ENCODE peak calls at places on chromosomes 6 and 20, in five cellular contexts. E, R, F, J and A are unnamed samples.

GRCh38 chr6:46816626-46817025 is 23.4 kb downstream of the MEP1A start:
- DNase-seq in F (no peak), R (peak), E (no peak), J (no peak), A (no peak)

GRCh38 chr6:67131827-67132226 is 1424.8 kb upstream of the EYS start:
- DNase-seq in J (no peak), E (no peak), F (no peak), R (peak), A (peak)

GRCh38 chr6:105179244-105180065 is at the start of gene POPDC3:
- DNase-seq in R (peak), F (no peak), E (peak), J (peak), A (peak)

GRCh38 chr6:138785980-138786379 is 9.9 kb upstream of the ECT2L start:
- DNase-seq in E (no peak), R (no peak), J (no peak), F (no peak), A (no peak)

GRCh38 chr20:50855498-50856474 is 60.9 kb downstream of the BCAS4 start:
- DNase-seq in F (no peak), E (peak), J (peak), R (peak), A (no peak)

GRCh38 chr20:32820000-32820697 is 395 bp downstream of the MAPRE1 start:
- DNase-seq in E (no peak), F (peak), J (peak), R (peak), A (peak)

GRCh38 chr20:62214067-62214466 is 6.0 kb downstream of the HRH3 start:
- DNase-seq in R (no peak), F (no peak), J (no peak), E (no peak), A (no peak)

GRCh38 chr20:39292193-39292736 is 330.1 kb downstream of the DHX35 start:
- DNase-seq in J (no peak), E (no peak), F (no peak), R (no peak), A (no peak)

GRCh38 chr6:31776961-31777666 is at the start of gene VWA7:
- DNase-seq in F (peak), R (peak), E (peak), J (peak), A (peak)

GRCh38 chr6:119147101-119148053 is 68.9 kb upstream of the FAM184A start:
- DNase-seq in J (no peak), F (no peak), R (no peak), E (peak), A (no peak)

GRCh38 chr6:90860822-90861601 is 274.1 kb upstream of the MAP3K7 start:
- DNase-seq in E (no peak), R (no peak), J (no peak), F (no peak), A (no peak)

GRCh38 chr6:49087372-49087771 is 375.7 kb downstream of the MMUT start:
- DNase-seq in R (no peak), F (no peak), E (no peak), J (no peak), A (no peak)

GRCh38 chr6:34223964-34224940 is 12.4 kb upstream of the HMGA1 start:
- DNase-seq in R (peak), J (peak), E (peak), F (peak), A (peak)

GRCh38 chr6:6332240-6332639 is 11.8 kb upstream of the F13A1 start:
- DNase-seq in E (no peak), J (no peak), F (no peak), R (no peak), A (no peak)

GRCh38 chr6:38213275-38213674 is 393.7 kb downstream of the ZFAND3 start:
- DNase-seq in R (peak), F (no peak), E (no peak), J (no peak), A (no peak)

GRCh38 chr6:153727910-153728309 is 311.1 kb upstream of the OPRM1 start:
- DNase-seq in J (no peak), F (no peak), R (no peak), E (no peak), A (no peak)

GRCh38 chr6:140490086-140490485 is 1115.6 kb upstream of the CITED2 start:
- DNase-seq in E (no peak), J (no peak), F (no peak), R (no peak), A (no peak)

GRCh38 chr20:14336667-14337066 is 745 bp downstream of the FLRT3 start:
- DNase-seq in R (peak), J (peak), F (no peak), E (no peak), A (no peak)

GRCh38 chr6:28142446-28142845 is 763 bp downstream of the ZKSCAN8 start:
- DNase-seq in F (no peak), R (no peak), J (no peak), E (no peak), A (no peak)

GRCh38 chr6:39088331-39088730 is 26.7 kb downstream of the SAYSD1 start:
- DNase-seq in R (peak), E (no peak), F (peak), J (peak), A (no peak)

GRCh38 chr20:36908603-36909002 is 32.7 kb downstream of the TLDC2 start:
- DNase-seq in E (no peak), J (no peak), F (no peak), R (no peak), A (no peak)

GRCh38 chr6:33549196-33549595 is 30.9 kb downstream of the BAK1 start:
- DNase-seq in E (no peak), R (no peak), J (no peak), F (no peak), A (no peak)

GRCh38 chr20:53940883-53941546 is 129.4 kb downstream of the BCAS1 start:
- DNase-seq in F (peak), J (peak), R (no peak), E (no peak), A (no peak)

GRCh38 chr6:26056583-26057350 is 30.5 kb upstream of the HFE start:
- DNase-seq in E (no peak), R (peak), J (peak), F (no peak), A (no peak)

GRCh38 chr20:46062151-46062550 is 27.6 kb downstream of the NCOA5 start:
- DNase-seq in J (no peak), R (peak), E (no peak), F (no peak), A (no peak)

GRCh38 chr6:30829639-30830250 is 54.6 kb upstream of the DDR1 start:
- DNase-seq in R (peak), J (peak), E (no peak), F (no peak), A (no peak)

GRCh38 chr20:40816039-40816352 is 127.0 kb upstream of the MAFB start:
- DNase-seq in R (no peak), J (no peak), F (no peak), E (no peak), A (no peak)

GRCh38 chr20:51404297-51405060 is 138.0 kb downstream of the NFATC2 start:
- DNase-seq in F (no peak), R (peak), E (peak), J (no peak), A (no peak)

GRCh38 chr6:149079911-149080501 is 237.5 kb upstream of the TAB2 start:
- DNase-seq in E (no peak), R (no peak), F (peak), J (no peak), A (no peak)

GRCh38 chr6:42564496-42564890 is 664 bp downstream of the UBR2 start:
- DNase-seq in J (no peak), F (no peak), R (no peak), E (peak), A (no peak)

GRCh38 chr20:9615118-9615517 is 100.7 kb downstream of the LAMP5 start:
- DNase-seq in J (no peak), F (no peak), R (no peak), E (no peak), A (no peak)

GRCh38 chr6:121732641-121733040 is 297.2 kb downstream of the GJA1 start:
- DNase-seq in R (no peak), E (no peak), F (no peak), J (no peak), A (no peak)
- H3K27ac ChIP-seq in R (no peak), E (no peak), F (no peak), J (no peak), A (no peak)

GRCh38 chr6:14881399-14881798 is 364.5 kb upstream of the JARID2 start:
- DNase-seq in E (no peak), F (no peak), J (no peak), R (no peak), A (no peak)
- H3K27ac ChIP-seq in E (no peak), F (peak), J (no peak), R (no peak), A (no peak)

GRCh38 chr20:35618372-35619131 is 2.9 kb downstream of the SPAG4 start:
- DNase-seq in R (peak), E (no peak), J (peak), F (no peak), A (no peak)
- H3K27ac ChIP-seq in R (no peak), E (peak), J (no peak), F (peak), A (no peak)

GRCh38 chr6:114061116-114061515 is 90.2 kb upstream of the HDAC2 start:
- DNase-seq in F (no peak), J (no peak), R (no peak), E (no peak), A (no peak)
- H3K27ac ChIP-seq in F (no peak), J (no peak), R (no peak), E (no peak), A (no peak)